ENCODE peak calls at places on chromosomes 16 and 17, in five cellular contexts. One of them, this sample, is unnamed.

GRCh38 chr16:10069374-10069773 is 112.9 kb downstream of the GRIN2A start:
- DNase-seq in mesenchymal stem cell: no peak
- DNase-seq in neuronal stem cell: no peak
- DNase-seq in H1: no peak
- DNase-seq in trophoblast cell: no peak
- DNase-seq in this sample: no peak

GRCh38 chr17:46949291-46950174 is 26.6 kb downstream of the GOSR2 start:
- DNase-seq in mesenchymal stem cell: no peak
- DNase-seq in trophoblast cell: peak; percentile 31
- DNase-seq in neuronal stem cell: no peak
- DNase-seq in H1: no peak
- DNase-seq in this sample: peak; percentile 48

GRCh38 chr16:53090591-53091507 is 36.1 kb downstream of the CHD9 start:
- DNase-seq in mesenchymal stem cell: peak; percentile 57
- DNase-seq in neuronal stem cell: no peak
- DNase-seq in trophoblast cell: no peak
- DNase-seq in H1: no peak
- DNase-seq in this sample: peak; percentile 98

GRCh38 chr16:13148836-13149235 is 247.4 kb downstream of the SHISA9 start:
- DNase-seq in H1: no peak
- DNase-seq in neuronal stem cell: no peak
- DNase-seq in mesenchymal stem cell: no peak
- DNase-seq in trophoblast cell: no peak
- DNase-seq in this sample: no peak

GRCh38 chr17:82598256-82599011 is 49.8 kb downstream of the WDR45B start:
- DNase-seq in trophoblast cell: no peak
- DNase-seq in mesenchymal stem cell: peak; percentile 42
- DNase-seq in H1: no peak
- DNase-seq in neuronal stem cell: no peak
- DNase-seq in this sample: peak; percentile 56

GRCh38 chr16:72291121-72291520 is 119.2 kb upstream of the PMFBP1 start:
- DNase-seq in mesenchymal stem cell: no peak
- DNase-seq in trophoblast cell: peak; percentile 47
- DNase-seq in neuronal stem cell: no peak
- DNase-seq in H1: no peak
- DNase-seq in this sample: no peak

GRCh38 chr16:47358816-47359215 is 102.0 kb downstream of the ITFG1 start:
- DNase-seq in mesenchymal stem cell: peak; percentile 35
- DNase-seq in neuronal stem cell: no peak
- DNase-seq in trophoblast cell: no peak
- DNase-seq in H1: no peak
- DNase-seq in this sample: peak; percentile 37

GRCh38 chr16:10609410-10609774 is 29.0 kb upstream of the EMP2 start:
- DNase-seq in neuronal stem cell: no peak
- DNase-seq in mesenchymal stem cell: peak; percentile 62
- DNase-seq in trophoblast cell: peak; percentile 90
- DNase-seq in H1: no peak
- DNase-seq in this sample: peak; percentile 89

GRCh38 chr16:2899564-2900072 is 12.1 kb upstream of the FLYWCH1 start:
- DNase-seq in H1: no peak
- DNase-seq in mesenchymal stem cell: no peak
- DNase-seq in trophoblast cell: no peak
- DNase-seq in neuronal stem cell: no peak
- DNase-seq in this sample: no peak

GRCh38 chr17:75077072-75077489 is 10.7 kb upstream of the SLC16A5 start:
- DNase-seq in H1: no peak
- DNase-seq in neuronal stem cell: no peak
- DNase-seq in trophoblast cell: no peak
- DNase-seq in mesenchymal stem cell: no peak
- DNase-seq in this sample: no peak

GRCh38 chr17:41448506-41448905 is 7.7 kb upstream of the KRT38 start:
- DNase-seq in trophoblast cell: no peak
- DNase-seq in H1: no peak
- DNase-seq in mesenchymal stem cell: no peak
- DNase-seq in neuronal stem cell: no peak
- DNase-seq in this sample: no peak

GRCh38 chr16:9053006-9053601 is 38.3 kb upstream of the HAPSTR1 start:
- DNase-seq in H1: peak; percentile 91
- DNase-seq in neuronal stem cell: peak; percentile 82
- DNase-seq in mesenchymal stem cell: peak; percentile 87
- DNase-seq in trophoblast cell: peak; percentile 87
- DNase-seq in this sample: peak; percentile 75

GRCh38 chr16:3187798-3188674 is at the start of gene OR1F1:
- DNase-seq in mesenchymal stem cell: peak; percentile 72
- DNase-seq in trophoblast cell: peak; percentile 73
- DNase-seq in H1: no peak
- DNase-seq in neuronal stem cell: no peak
- DNase-seq in this sample: peak; percentile 80

GRCh38 chr17:13522749-13523148 is 79.0 kb downstream of the HS3ST3A1 start:
- DNase-seq in neuronal stem cell: no peak
- DNase-seq in trophoblast cell: no peak
- DNase-seq in H1: no peak
- DNase-seq in mesenchymal stem cell: no peak
- DNase-seq in this sample: no peak

GRCh38 chr16:23141500-23141899 is 7.8 kb downstream of the USP31 start:
- DNase-seq in trophoblast cell: no peak
- DNase-seq in mesenchymal stem cell: no peak
- DNase-seq in neuronal stem cell: no peak
- DNase-seq in H1: no peak
- DNase-seq in this sample: no peak

GRCh38 chr17:12734852-12735430 is 54.4 kb upstream of the ARHGAP44 start:
- DNase-seq in neuronal stem cell: no peak
- DNase-seq in trophoblast cell: no peak
- DNase-seq in mesenchymal stem cell: no peak
- DNase-seq in H1: no peak
- DNase-seq in this sample: no peak

GRCh38 chr17:45296003-45296832 is 20.6 kb downstream of the MAP3K14 start:
- DNase-seq in H1: no peak
- DNase-seq in neuronal stem cell: no peak
- DNase-seq in mesenchymal stem cell: peak; percentile 39
- DNase-seq in trophoblast cell: peak; percentile 63
- DNase-seq in this sample: peak; percentile 62

GRCh38 chr17:63675607-63676539 is 24.1 kb downstream of the LIMD2 start:
- DNase-seq in neuronal stem cell: no peak
- DNase-seq in mesenchymal stem cell: peak; percentile 86
- DNase-seq in H1: no peak
- DNase-seq in trophoblast cell: peak; percentile 31
- DNase-seq in this sample: peak; percentile 83

GRCh38 chr16:84990782-84991181 is 20.6 kb downstream of the ZDHHC7 start:
- DNase-seq in trophoblast cell: no peak
- DNase-seq in mesenchymal stem cell: no peak
- DNase-seq in neuronal stem cell: no peak
- DNase-seq in H1: no peak
- DNase-seq in this sample: no peak

GRCh38 chr17:31211352-31212012 is 85.6 kb downstream of the OMG start:
- DNase-seq in H1: no peak
- DNase-seq in trophoblast cell: peak; percentile 27
- DNase-seq in neuronal stem cell: no peak
- DNase-seq in mesenchymal stem cell: peak; percentile 49
- DNase-seq in this sample: peak; percentile 51

GRCh38 chr17:2904135-2904534 is 107.9 kb downstream of the RAP1GAP2 start:
- DNase-seq in H1: no peak
- DNase-seq in mesenchymal stem cell: no peak
- DNase-seq in neuronal stem cell: peak; percentile 23
- DNase-seq in trophoblast cell: peak; percentile 6
- DNase-seq in this sample: peak; percentile 24

GRCh38 chr17:69065113-69065512 is 4.4 kb upstream of the ABCA9 start:
- DNase-seq in neuronal stem cell: no peak
- DNase-seq in H1: no peak
- DNase-seq in mesenchymal stem cell: no peak
- DNase-seq in trophoblast cell: no peak
- DNase-seq in this sample: no peak

GRCh38 chr17:48500435-48501426 is 30.1 kb downstream of the HOXB1 start:
- DNase-seq in neuronal stem cell: no peak
- DNase-seq in trophoblast cell: peak; percentile 34
- DNase-seq in mesenchymal stem cell: peak; percentile 86
- DNase-seq in H1: no peak
- DNase-seq in this sample: peak; percentile 64

GRCh38 chr17:22718689-22719088 is 1026.4 kb downstream of the KCNJ18 start:
- DNase-seq in trophoblast cell: no peak
- DNase-seq in H1: no peak
- DNase-seq in neuronal stem cell: no peak
- DNase-seq in mesenchymal stem cell: no peak
- DNase-seq in this sample: no peak

GRCh38 chr17:10048951-10049350 is 143.9 kb upstream of the RCVRN start:
- DNase-seq in mesenchymal stem cell: no peak
- DNase-seq in trophoblast cell: no peak
- DNase-seq in neuronal stem cell: no peak
- DNase-seq in H1: no peak
- DNase-seq in this sample: no peak

GRCh38 chr17:16215965-16216316 is 607 bp upstream of the NCOR1 start:
- DNase-seq in mesenchymal stem cell: no peak
- DNase-seq in trophoblast cell: peak; percentile 38
- DNase-seq in neuronal stem cell: no peak
- DNase-seq in H1: no peak
- DNase-seq in this sample: no peak

GRCh38 chr16:84703671-84704070 is 3.9 kb downstream of the USP10 start:
- DNase-seq in neuronal stem cell: no peak
- DNase-seq in H1: no peak
- DNase-seq in trophoblast cell: peak; percentile 80
- DNase-seq in mesenchymal stem cell: peak; percentile 33
- DNase-seq in this sample: no peak

GRCh38 chr17:59152925-59153324 is 2.1 kb downstream of the SKA2 start:
- DNase-seq in trophoblast cell: no peak
- DNase-seq in mesenchymal stem cell: no peak
- DNase-seq in H1: no peak
- DNase-seq in neuronal stem cell: no peak
- DNase-seq in this sample: no peak

GRCh38 chr17:59154721-59155438 is at the start of gene SKA2:
- DNase-seq in H1: peak; percentile 99
- DNase-seq in neuronal stem cell: peak; percentile 100
- DNase-seq in mesenchymal stem cell: peak; percentile 100
- DNase-seq in trophoblast cell: peak; percentile 91
- DNase-seq in this sample: no peak

GRCh38 chr17:59151591-59151990 is 3.4 kb downstream of the SKA2 start:
- DNase-seq in neuronal stem cell: no peak
- DNase-seq in mesenchymal stem cell: peak; percentile 28
- DNase-seq in trophoblast cell: no peak
- DNase-seq in H1: no peak
- DNase-seq in this sample: no peak

GRCh38 chr17:59154335-59154720 is 658 bp downstream of the SKA2 start:
- DNase-seq in mesenchymal stem cell: peak; percentile 68
- DNase-seq in trophoblast cell: peak; percentile 68
- DNase-seq in neuronal stem cell: peak; percentile 48
- DNase-seq in H1: no peak
- DNase-seq in this sample: peak; percentile 39

GRCh38 chr17:59155439-59156177 is at the start of gene PRR11:
- DNase-seq in mesenchymal stem cell: no peak
- DNase-seq in trophoblast cell: peak; percentile 100
- DNase-seq in neuronal stem cell: no peak
- DNase-seq in H1: no peak
- DNase-seq in this sample: peak; percentile 100
- H3K14ac ChIP-seq in mesenchymal stem cell: no peak within 1 kb of the TSS
- H3K14ac ChIP-seq in trophoblast cell: peak within 1 kb of the TSS; percentile 98
- H3K14ac ChIP-seq in neuronal stem cell: no peak within 1 kb of the TSS
- H3K14ac ChIP-seq in H1: peak within 1 kb of the TSS; percentile 74
- H3K14ac ChIP-seq in this sample: peak within 1 kb of the TSS; percentile 93

GRCh38 chr16:67653131-67654068 is 6.7 kb downstream of the ACD start:
- DNase-seq in neuronal stem cell: no peak
- DNase-seq in trophoblast cell: no peak
- DNase-seq in H1: no peak
- DNase-seq in mesenchymal stem cell: peak; percentile 45
- DNase-seq in this sample: no peak
- H3K14ac ChIP-seq in neuronal stem cell: no peak overlapping the region
- H3K14ac ChIP-seq in trophoblast cell: no peak overlapping the region
- H3K14ac ChIP-seq in H1: no peak overlapping the region
- H3K14ac ChIP-seq in mesenchymal stem cell: no peak overlapping the region
- H3K14ac ChIP-seq in this sample: no peak overlapping the region

GRCh38 chr17:80694992-80695912 is 150.6 kb downstream of the RPTOR start:
- DNase-seq in trophoblast cell: no peak
- DNase-seq in neuronal stem cell: no peak
- DNase-seq in H1: no peak
- DNase-seq in mesenchymal stem cell: no peak
- DNase-seq in this sample: no peak

GRCh38 chr17:80695979-80696378 is 151.3 kb downstream of the RPTOR start:
- DNase-seq in mesenchymal stem cell: no peak
- DNase-seq in trophoblast cell: no peak
- DNase-seq in H1: no peak
- DNase-seq in neuronal stem cell: no peak
- DNase-seq in this sample: no peak

GRCh38 chr17:80693511-80693910 is 148.9 kb downstream of the RPTOR start:
- DNase-seq in H1: no peak
- DNase-seq in neuronal stem cell: no peak
- DNase-seq in mesenchymal stem cell: no peak
- DNase-seq in trophoblast cell: no peak
- DNase-seq in this sample: no peak

GRCh38 chr17:80692931-80693467 is 148.4 kb downstream of the RPTOR start:
- DNase-seq in mesenchymal stem cell: no peak
- DNase-seq in neuronal stem cell: no peak
- DNase-seq in H1: no peak
- DNase-seq in trophoblast cell: no peak
- DNase-seq in this sample: no peak

GRCh38 chr17:80694085-80694991 is 149.7 kb downstream of the RPTOR start:
- DNase-seq in neuronal stem cell: no peak
- DNase-seq in mesenchymal stem cell: no peak
- DNase-seq in H1: no peak
- DNase-seq in trophoblast cell: no peak
- DNase-seq in this sample: no peak
- H3K14ac ChIP-seq in neuronal stem cell: peak overlapping the region; percentile 27
- H3K14ac ChIP-seq in mesenchymal stem cell: no peak overlapping the region
- H3K14ac ChIP-seq in H1: no peak overlapping the region
- H3K14ac ChIP-seq in trophoblast cell: peak overlapping the region; percentile 18
- H3K14ac ChIP-seq in this sample: peak overlapping the region; percentile 13

GRCh38 chr16:66740533-66740932 is 10.9 kb downstream of the DYNC1LI2 start:
- DNase-seq in trophoblast cell: no peak
- DNase-seq in neuronal stem cell: no peak
- DNase-seq in H1: no peak
- DNase-seq in mesenchymal stem cell: peak; percentile 24
- DNase-seq in this sample: no peak
- H3K14ac ChIP-seq in trophoblast cell: no peak overlapping the region
- H3K14ac ChIP-seq in neuronal stem cell: no peak overlapping the region
- H3K14ac ChIP-seq in H1: no peak overlapping the region
- H3K14ac ChIP-seq in mesenchymal stem cell: no peak overlapping the region
- H3K14ac ChIP-seq in this sample: peak overlapping the region; percentile 17

GRCh38 chr17:39700148-39700987 is 504 bp downstream of the ERBB2 start:
- DNase-seq in mesenchymal stem cell: peak; percentile 48
- DNase-seq in trophoblast cell: peak; percentile 49
- DNase-seq in neuronal stem cell: no peak
- DNase-seq in H1: no peak
- DNase-seq in this sample: peak; percentile 7
- H3K14ac ChIP-seq in mesenchymal stem cell: no peak overlapping the region
- H3K14ac ChIP-seq in trophoblast cell: peak overlapping the region; percentile 89
- H3K14ac ChIP-seq in neuronal stem cell: peak overlapping the region; percentile 84
- H3K14ac ChIP-seq in H1: no peak overlapping the region
- H3K14ac ChIP-seq in this sample: peak overlapping the region; percentile 68

GRCh38 chr17:80774643-80775281 is 216.9 kb upstream of the CHMP6 start:
- DNase-seq in H1: no peak
- DNase-seq in trophoblast cell: no peak
- DNase-seq in neuronal stem cell: no peak
- DNase-seq in mesenchymal stem cell: no peak
- DNase-seq in this sample: no peak
- H3K14ac ChIP-seq in H1: no peak overlapping the region
- H3K14ac ChIP-seq in trophoblast cell: no peak overlapping the region
- H3K14ac ChIP-seq in neuronal stem cell: no peak overlapping the region
- H3K14ac ChIP-seq in mesenchymal stem cell: no peak overlapping the region
- H3K14ac ChIP-seq in this sample: no peak overlapping the region

GRCh38 chr16:19884611-19885455 is at the start of gene GPRC5B:
- DNase-seq in H1: no peak
- DNase-seq in trophoblast cell: peak; percentile 61
- DNase-seq in neuronal stem cell: no peak
- DNase-seq in mesenchymal stem cell: peak; percentile 49
- DNase-seq in this sample: peak; percentile 25
- H3K14ac ChIP-seq in H1: no peak within 1 kb of the TSS
- H3K14ac ChIP-seq in trophoblast cell: peak within 1 kb of the TSS; percentile 64
- H3K14ac ChIP-seq in neuronal stem cell: peak within 1 kb of the TSS; percentile 72
- H3K14ac ChIP-seq in mesenchymal stem cell: no peak within 1 kb of the TSS
- H3K14ac ChIP-seq in this sample: peak within 1 kb of the TSS; percentile 27